ENCODE peak calls at places on chromosome 14, in eight cellular contexts. One of them, this sample, is unnamed.
A peak's percentile ranks its signal among the peaks of the same experiment; 100 is the strongest.

GRCh38 chr14:30283822-30284446 is 275.0 kb upstream of the G2E3 start:
- ATAC-seq in HepG2: peak; percentile 85
- ATAC-seq in GM12878: peak; percentile 71
- ATAC-seq in Panc1: peak; percentile 53
- ATAC-seq in HCT116: peak; percentile 68
- ATAC-seq in K562: peak; percentile 77
- ATAC-seq in GM23338: peak; percentile 89
- ATAC-seq in upper lobe of left lung: no peak
- ATAC-seq in this sample: no peak

GRCh38 chr14:55052259-55052930 is 948 bp downstream of the MAPK1IP1L start:
- ATAC-seq in HepG2: no peak
- ATAC-seq in GM12878: peak; percentile 29
- ATAC-seq in Panc1: no peak
- ATAC-seq in HCT116: no peak
- ATAC-seq in K562: no peak
- ATAC-seq in GM23338: peak; percentile 2
- ATAC-seq in upper lobe of left lung: no peak
- ATAC-seq in this sample: no peak

GRCh38 chr14:54355698-54356097 is 41.1 kb upstream of the CDKN3 start:
- ATAC-seq in HepG2: no peak
- ATAC-seq in GM12878: no peak
- ATAC-seq in Panc1: no peak
- ATAC-seq in HCT116: no peak
- ATAC-seq in K562: no peak
- ATAC-seq in GM23338: no peak
- ATAC-seq in upper lobe of left lung: no peak
- ATAC-seq in this sample: no peak

GRCh38 chr14:87745507-87746118 is 247.4 kb downstream of the GALC start:
- ATAC-seq in HepG2: peak; percentile 84
- ATAC-seq in GM12878: peak; percentile 83
- ATAC-seq in Panc1: no peak
- ATAC-seq in HCT116: no peak
- ATAC-seq in K562: no peak
- ATAC-seq in GM23338: peak; percentile 83
- ATAC-seq in upper lobe of left lung: peak; percentile 58
- ATAC-seq in this sample: no peak

GRCh38 chr14:54621686-54622085 is 54.8 kb downstream of the SAMD4A start:
- ATAC-seq in HepG2: no peak
- ATAC-seq in GM12878: no peak
- ATAC-seq in Panc1: no peak
- ATAC-seq in HCT116: no peak
- ATAC-seq in K562: no peak
- ATAC-seq in GM23338: no peak
- ATAC-seq in upper lobe of left lung: no peak
- ATAC-seq in this sample: no peak

GRCh38 chr14:55877942-55878341 is 240.3 kb upstream of the PELI2 start:
- ATAC-seq in HepG2: no peak
- ATAC-seq in GM12878: no peak
- ATAC-seq in Panc1: no peak
- ATAC-seq in HCT116: no peak
- ATAC-seq in K562: no peak
- ATAC-seq in GM23338: no peak
- ATAC-seq in upper lobe of left lung: peak; percentile 53
- ATAC-seq in this sample: peak; percentile 36

GRCh38 chr14:34496679-34497513 is 34.9 kb upstream of the SPTSSA start:
- ATAC-seq in HepG2: peak; percentile 71
- ATAC-seq in GM12878: no peak
- ATAC-seq in Panc1: peak; percentile 91
- ATAC-seq in HCT116: peak; percentile 88
- ATAC-seq in K562: peak; percentile 87
- ATAC-seq in GM23338: peak; percentile 89
- ATAC-seq in upper lobe of left lung: peak; percentile 96
- ATAC-seq in this sample: peak; percentile 96

GRCh38 chr14:37579250-37579649 is 15.8 kb downstream of the FOXA1 start:
- ATAC-seq in HepG2: no peak
- ATAC-seq in GM12878: no peak
- ATAC-seq in Panc1: no peak
- ATAC-seq in HCT116: no peak
- ATAC-seq in K562: no peak
- ATAC-seq in GM23338: no peak
- ATAC-seq in upper lobe of left lung: no peak
- ATAC-seq in this sample: no peak

GRCh38 chr14:85565862-85566296 is 35.9 kb downstream of the FLRT2 start:
- ATAC-seq in HepG2: no peak
- ATAC-seq in GM12878: no peak
- ATAC-seq in Panc1: no peak
- ATAC-seq in HCT116: no peak
- ATAC-seq in K562: no peak
- ATAC-seq in GM23338: no peak
- ATAC-seq in upper lobe of left lung: peak; percentile 44
- ATAC-seq in this sample: peak; percentile 27

GRCh38 chr14:56294125-56294524 is 175.9 kb downstream of the PELI2 start:
- ATAC-seq in HepG2: peak; percentile 66
- ATAC-seq in GM12878: no peak
- ATAC-seq in Panc1: no peak
- ATAC-seq in HCT116: peak; percentile 89
- ATAC-seq in K562: peak; percentile 70
- ATAC-seq in GM23338: peak; percentile 94
- ATAC-seq in upper lobe of left lung: no peak
- ATAC-seq in this sample: no peak

GRCh38 chr14:87233266-87233665 is 759.7 kb downstream of the GALC start:
- ATAC-seq in HepG2: no peak
- ATAC-seq in GM12878: no peak
- ATAC-seq in Panc1: no peak
- ATAC-seq in HCT116: no peak
- ATAC-seq in K562: no peak
- ATAC-seq in GM23338: no peak
- ATAC-seq in upper lobe of left lung: no peak
- ATAC-seq in this sample: no peak

GRCh38 chr14:71454513-71455332 is 477.5 kb upstream of the RGS6 start:
- ATAC-seq in HepG2: no peak
- ATAC-seq in GM12878: peak; percentile 43
- ATAC-seq in Panc1: no peak
- ATAC-seq in HCT116: no peak
- ATAC-seq in K562: no peak
- ATAC-seq in GM23338: no peak
- ATAC-seq in upper lobe of left lung: no peak
- ATAC-seq in this sample: no peak

GRCh38 chr14:53950031-53950793 is 6.4 kb downstream of the BMP4 start:
- ATAC-seq in HepG2: no peak
- ATAC-seq in GM12878: no peak
- ATAC-seq in Panc1: no peak
- ATAC-seq in HCT116: no peak
- ATAC-seq in K562: no peak
- ATAC-seq in GM23338: no peak
- ATAC-seq in upper lobe of left lung: no peak
- ATAC-seq in this sample: no peak

GRCh38 chr14:64998455-64998931 is 11.8 kb downstream of the FNTB start:
- ATAC-seq in HepG2: no peak
- ATAC-seq in GM12878: peak; percentile 37
- ATAC-seq in Panc1: no peak
- ATAC-seq in HCT116: no peak
- ATAC-seq in K562: no peak
- ATAC-seq in GM23338: no peak
- ATAC-seq in upper lobe of left lung: no peak
- ATAC-seq in this sample: no peak

GRCh38 chr14:32104803-32105202 is 27.7 kb downstream of the ARHGAP5 start:
- ATAC-seq in HepG2: peak; percentile 41
- ATAC-seq in GM12878: no peak
- ATAC-seq in Panc1: no peak
- ATAC-seq in HCT116: no peak
- ATAC-seq in K562: no peak
- ATAC-seq in GM23338: no peak
- ATAC-seq in upper lobe of left lung: no peak
- ATAC-seq in this sample: no peak

GRCh38 chr14:97978336-97978735 is 1181.2 kb downstream of the VRK1 start:
- ATAC-seq in HepG2: peak; percentile 92
- ATAC-seq in GM12878: peak; percentile 58
- ATAC-seq in Panc1: no peak
- ATAC-seq in HCT116: peak; percentile 89
- ATAC-seq in K562: no peak
- ATAC-seq in GM23338: peak; percentile 100
- ATAC-seq in upper lobe of left lung: peak; percentile 89
- ATAC-seq in this sample: peak; percentile 85

GRCh38 chr14:24631749-24632335 is 2.1 kb downstream of the GZMB start:
- ATAC-seq in HepG2: peak; percentile 22
- ATAC-seq in GM12878: no peak
- ATAC-seq in Panc1: no peak
- ATAC-seq in HCT116: no peak
- ATAC-seq in K562: peak; percentile 51
- ATAC-seq in GM23338: no peak
- ATAC-seq in upper lobe of left lung: no peak
- ATAC-seq in this sample: no peak

GRCh38 chr14:46782281-46782680 is 130.7 kb upstream of the RPL10L start:
- ATAC-seq in HepG2: no peak
- ATAC-seq in GM12878: no peak
- ATAC-seq in Panc1: no peak
- ATAC-seq in HCT116: no peak
- ATAC-seq in K562: no peak
- ATAC-seq in GM23338: no peak
- ATAC-seq in upper lobe of left lung: no peak
- ATAC-seq in this sample: no peak

GRCh38 chr14:56147980-56148901 is 30.0 kb downstream of the PELI2 start:
- ATAC-seq in HepG2: no peak
- ATAC-seq in GM12878: no peak
- ATAC-seq in Panc1: no peak
- ATAC-seq in HCT116: no peak
- ATAC-seq in K562: no peak
- ATAC-seq in GM23338: peak; percentile 69
- ATAC-seq in upper lobe of left lung: peak; percentile 54
- ATAC-seq in this sample: no peak

GRCh38 chr14:84646791-84647500 is 883.0 kb upstream of the FLRT2 start:
- ATAC-seq in HepG2: no peak
- ATAC-seq in GM12878: no peak
- ATAC-seq in Panc1: no peak
- ATAC-seq in HCT116: no peak
- ATAC-seq in K562: no peak
- ATAC-seq in GM23338: no peak
- ATAC-seq in upper lobe of left lung: no peak
- ATAC-seq in this sample: no peak

GRCh38 chr14:87131879-87132278 is 861.1 kb downstream of the GALC start:
- ATAC-seq in HepG2: no peak
- ATAC-seq in GM12878: no peak
- ATAC-seq in Panc1: no peak
- ATAC-seq in HCT116: no peak
- ATAC-seq in K562: no peak
- ATAC-seq in GM23338: peak; percentile 67
- ATAC-seq in upper lobe of left lung: no peak
- ATAC-seq in this sample: peak; percentile 51

GRCh38 chr14:90428676-90429075 is 31.8 kb downstream of the CALM1 start:
- ATAC-seq in HepG2: no peak
- ATAC-seq in GM12878: no peak
- ATAC-seq in Panc1: no peak
- ATAC-seq in HCT116: no peak
- ATAC-seq in K562: no peak
- ATAC-seq in GM23338: no peak
- ATAC-seq in upper lobe of left lung: no peak
- ATAC-seq in this sample: no peak

GRCh38 chr14:52275372-52275771 is 7.9 kb downstream of the PTGDR start:
- ATAC-seq in HepG2: no peak
- ATAC-seq in GM12878: no peak
- ATAC-seq in Panc1: no peak
- ATAC-seq in HCT116: no peak
- ATAC-seq in K562: no peak
- ATAC-seq in GM23338: no peak
- ATAC-seq in upper lobe of left lung: no peak
- ATAC-seq in this sample: no peak

GRCh38 chr14:104805941-104806624 is 5.2 kb downstream of the ZBTB42 start:
- ATAC-seq in HepG2: peak; percentile 7
- ATAC-seq in GM12878: no peak
- ATAC-seq in Panc1: peak; percentile 18
- ATAC-seq in HCT116: no peak
- ATAC-seq in K562: no peak
- ATAC-seq in GM23338: no peak
- ATAC-seq in upper lobe of left lung: no peak
- ATAC-seq in this sample: no peak
- TF ChIP-seq POLR2AphosphoS5 in HepG2: no peak
- TF ChIP-seq POLR2AphosphoS5 in GM12878: no peak
- TF ChIP-seq POLR2AphosphoS5 in Panc1: no peak
- TF ChIP-seq POLR2AphosphoS5 in HCT116: no peak
- TF ChIP-seq POLR2AphosphoS5 in K562: no peak
- TF ChIP-seq POLR2AphosphoS5 in GM23338: no peak
- TF ChIP-seq POLR2AphosphoS5 in upper lobe of left lung: no peak
- TF ChIP-seq POLR2AphosphoS5 in this sample: no peak

GRCh38 chr14:70166530-70167203 is 22.1 kb downstream of the SLC8A3 start:
- ATAC-seq in HepG2: no peak
- ATAC-seq in GM12878: no peak
- ATAC-seq in Panc1: no peak
- ATAC-seq in HCT116: no peak
- ATAC-seq in K562: no peak
- ATAC-seq in GM23338: no peak
- ATAC-seq in upper lobe of left lung: no peak
- ATAC-seq in this sample: no peak
- H3K27ac ChIP-seq in HepG2: no peak overlapping the region
- H3K27ac ChIP-seq in GM12878: no peak overlapping the region
- H3K27ac ChIP-seq in Panc1: no peak overlapping the region
- H3K27ac ChIP-seq in HCT116: no peak overlapping the region
- H3K27ac ChIP-seq in K562: no peak overlapping the region
- H3K27ac ChIP-seq in GM23338: no peak overlapping the region
- H3K27ac ChIP-seq in upper lobe of left lung: no peak overlapping the region
- H3K27ac ChIP-seq in this sample: no peak overlapping the region

DNA sequence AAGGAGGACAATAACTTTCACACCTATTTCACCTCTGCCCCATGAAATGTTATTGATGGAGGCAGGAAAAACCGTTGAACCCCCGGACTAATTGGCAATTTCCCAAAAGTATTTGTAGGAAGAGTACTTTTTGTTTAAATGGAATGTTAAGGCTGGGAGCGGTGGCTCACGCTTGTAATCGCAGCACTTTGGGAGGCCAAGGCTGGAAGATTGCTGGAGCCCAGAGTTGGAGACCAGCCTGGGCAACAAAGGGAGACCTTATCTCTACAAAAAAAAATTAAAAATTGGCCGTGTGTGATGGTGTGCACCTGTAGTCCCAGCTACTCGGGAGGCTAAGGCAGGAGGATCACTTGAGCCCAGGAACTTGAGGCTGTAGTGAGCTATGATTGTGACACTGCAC is 26.0 kb upstream of the SPTLC2 start:
- ATAC-seq in HepG2: no peak
- ATAC-seq in GM12878: no peak
- ATAC-seq in Panc1: no peak
- ATAC-seq in HCT116: no peak
- ATAC-seq in K562: no peak
- ATAC-seq in GM23338: no peak
- ATAC-seq in upper lobe of left lung: no peak
- ATAC-seq in this sample: no peak
- H3K4me3 ChIP-seq in HepG2: no peak overlapping the region
- H3K4me3 ChIP-seq in GM12878: peak overlapping the region; percentile 62
- H3K4me3 ChIP-seq in Panc1: peak overlapping the region; percentile 35
- H3K4me3 ChIP-seq in HCT116: no peak overlapping the region
- H3K4me3 ChIP-seq in K562: no peak overlapping the region
- H3K4me3 ChIP-seq in GM23338: no peak overlapping the region
- H3K4me3 ChIP-seq in upper lobe of left lung: peak overlapping the region; percentile 59
- H3K4me3 ChIP-seq in this sample: peak overlapping the region; percentile 17

DNA sequence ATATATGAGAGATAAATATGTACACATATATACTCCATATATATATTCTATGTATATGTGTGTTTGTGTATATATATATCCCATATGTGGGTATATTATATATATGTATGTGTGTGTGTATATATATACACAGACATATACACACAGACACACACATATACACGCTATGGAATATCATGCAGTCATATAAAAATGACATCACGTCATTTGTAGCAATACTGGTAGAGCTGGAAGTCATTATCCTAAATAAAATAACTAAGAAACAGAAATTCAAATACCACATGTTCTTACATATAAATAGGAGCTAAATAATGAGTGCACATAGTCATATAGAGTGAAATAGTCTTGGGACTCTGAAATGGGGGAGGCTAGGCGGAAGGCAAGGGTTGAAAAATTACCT is 1000.2 kb downstream of the LRFN5 start:
- ATAC-seq in HepG2: no peak
- ATAC-seq in GM12878: no peak
- ATAC-seq in Panc1: no peak
- ATAC-seq in HCT116: no peak
- ATAC-seq in K562: no peak
- ATAC-seq in GM23338: no peak
- ATAC-seq in upper lobe of left lung: no peak
- ATAC-seq in this sample: no peak
- TF ChIP-seq POLR2AphosphoS5 in HepG2: no peak
- TF ChIP-seq POLR2AphosphoS5 in GM12878: no peak
- TF ChIP-seq POLR2AphosphoS5 in Panc1: no peak
- TF ChIP-seq POLR2AphosphoS5 in HCT116: no peak
- TF ChIP-seq POLR2AphosphoS5 in K562: no peak
- TF ChIP-seq POLR2AphosphoS5 in GM23338: no peak
- TF ChIP-seq POLR2AphosphoS5 in upper lobe of left lung: no peak
- TF ChIP-seq POLR2AphosphoS5 in this sample: no peak

This sample was measured in gastroesophageal sphincter.